ENCODE peak calls at places on chromosome 15, in five cellular contexts. R is GM12864, D is ACHN, W is kidney glomerular epithelial cell, V is B cell. N is an unnamed sample.

GRCh38 chr15:31069360-31070000 is 32.0 kb downstream of the TRPM1 start:
- DNase-seq in R (no peak), V (no peak), D (no peak), W (no peak), N (no peak)

GRCh38 chr15:73599934-73600333 is 33.3 kb downstream of the NPTN start:
- DNase-seq in D (peak), W (peak), V (no peak), R (no peak), N (no peak)

GRCh38 chr15:88191806-88192165 is 64.8 kb downstream of the NTRK3 start:
- DNase-seq in W (no peak), V (no peak), D (no peak), R (no peak), N (no peak)

GRCh38 chr15:63858881-63859280 is 25.1 kb upstream of the HERC1 start:
- DNase-seq in R (no peak), W (no peak), D (no peak), V (no peak), N (no peak)

GRCh38 chr15:72445426-72445825 is 28.7 kb upstream of the ARIH1 start:
- DNase-seq in W (no peak), V (no peak), D (no peak), R (no peak), N (no peak)

GRCh38 chr15:89129123-89129815 is 41.0 kb downstream of the ABHD2 start:
- DNase-seq in W (peak), D (peak), V (peak), R (no peak), N (no peak)

GRCh38 chr15:39195988-39196486 is 384.8 kb upstream of the THBS1 start:
- DNase-seq in R (no peak), W (no peak), D (no peak), V (no peak), N (no peak)

GRCh38 chr15:89122532-89123525 is 34.6 kb downstream of the ABHD2 start:
- DNase-seq in D (peak), W (no peak), R (no peak), V (no peak), N (no peak)

GRCh38 chr15:93719941-93720351 is 511.4 kb upstream of the MCTP2 start:
- DNase-seq in R (no peak), W (no peak), V (no peak), D (no peak), N (no peak)

GRCh38 chr15:40050788-40051615 is 12.0 kb upstream of the SRP14 start:
- DNase-seq in D (no peak), W (no peak), R (no peak), V (no peak), N (no peak)

GRCh38 chr15:69468241-69469121 is 15.9 kb downstream of the RPLP1 start:
- DNase-seq in D (peak), W (peak), R (no peak), V (no peak), N (no peak)

GRCh38 chr15:40097968-40098476 is 10.7 kb downstream of the BMF start:
- DNase-seq in D (no peak), W (no peak), R (no peak), V (no peak), N (no peak)

GRCh38 chr15:34644061-34644460 is 60.6 kb upstream of the GOLGA8B start:
- DNase-seq in D (no peak), V (no peak), W (peak), R (no peak), N (no peak)

GRCh38 chr15:48748535-48748934 is 62.3 kb downstream of the CEP152 start:
- DNase-seq in V (no peak), R (no peak), D (no peak), W (no peak), N (no peak)

GRCh38 chr15:40239671-40240618 is 1.1 kb downstream of the PAK6 start:
- DNase-seq in D (no peak), R (no peak), W (no peak), V (no peak), N (no peak)

GRCh38 chr15:78097667-78098066 is 5.3 kb downstream of the SH2D7 start:
- DNase-seq in V (no peak), W (no peak), R (no peak), D (no peak), N (no peak)

GRCh38 chr15:79265167-79265566 is 17.4 kb upstream of the ANKRD34C start:
- DNase-seq in D (no peak), R (no peak), W (no peak), V (no peak), N (no peak)

GRCh38 chr15:26294062-26294689 is 431.0 kb upstream of the ATP10A start:
- DNase-seq in R (no peak), D (no peak), W (no peak), V (no peak), N (no peak)

GRCh38 chr15:84598250-84598649 is 2.6 kb upstream of the ZSCAN2 start:
- DNase-seq in V (peak), W (peak), R (peak), D (peak), N (no peak)

GRCh38 chr15:72196409-72197044 is 1.1 kb downstream of the GRAMD2A start:
- DNase-seq in V (no peak), D (no peak), R (no peak), W (no peak), N (no peak)

GRCh38 chr15:59169337-59169736 is 37.3 kb upstream of the LDHAL6B start:
- DNase-seq in V (no peak), W (peak), R (no peak), D (peak), N (no peak)

GRCh38 chr15:36601952-36602351 is 22.5 kb downstream of the CDIN1 start:
- DNase-seq in W (no peak), R (no peak), V (no peak), D (no peak), N (no peak)

GRCh38 chr15:59138243-59138642 is 33.3 kb downstream of the CCNB2 start:
- DNase-seq in V (peak), D (peak), R (peak), W (no peak), N (peak)

GRCh38 chr15:41263891-41264351 is 32.9 kb downstream of the CHP1 start:
- DNase-seq in V (no peak), D (no peak), R (no peak), W (no peak), N (no peak)

GRCh38 chr15:29822100-29822684 is at the start of gene TJP1:
- DNase-seq in D (peak), V (no peak), R (no peak), W (peak), N (peak)

GRCh38 chr15:76871930-76872329 is 33.2 kb downstream of the SCAPER start:
- DNase-seq in V (no peak), R (no peak), W (no peak), D (no peak), N (no peak)

GRCh38 chr15:61938249-61938648 is 122.0 kb downstream of the VPS13C start:
- DNase-seq in R (no peak), D (no peak), W (no peak), V (no peak), N (no peak)

GRCh38 chr15:77067691-77068367 is 3.1 kb downstream of the TSPAN3 start:
- DNase-seq in R (no peak), V (no peak), W (no peak), D (no peak), N (no peak)

GRCh38 chr15:44194397-44195150 is 497 bp downstream of the FRMD5 start:
- DNase-seq in W (peak), D (peak), V (no peak), R (no peak), N (no peak)

GRCh38 chr15:68492855-68493254 is 60.9 kb upstream of the ITGA11 start:
- DNase-seq in R (no peak), V (no peak), W (peak), D (peak), N (no peak)

GRCh38 chr15:47292638-47293037 is 424.7 kb upstream of the SEMA6D start:
- DNase-seq in D (no peak), R (no peak), V (no peak), W (no peak), N (no peak)

GRCh38 chr15:71129660-71130059 is 14.4 kb downstream of the THSD4 start:
- DNase-seq in W (no peak), R (no peak), D (peak), V (no peak), N (no peak)

GRCh38 chr15:100763764-100764750 is 115.6 kb upstream of the ALDH1A3 start:
- DNase-seq in V (no peak), D (no peak), W (no peak), R (no peak), N (no peak)

GRCh38 chr15:72166716-72167417 is 30.7 kb downstream of the GRAMD2A start:
- DNase-seq in D (no peak), V (no peak), W (no peak), R (no peak), N (no peak)

GRCh38 chr15:31004220-31004733 is 12.8 kb upstream of the MTMR10 start:
- DNase-seq in W (peak), R (peak), D (peak), V (peak), N (no peak)

N was measured in progenitor cell of endocrine pancreas.